ENCODE peak calls at places on chromosome 14, in five cellular contexts. C, E, N, G and H are unnamed samples.

GRCh38 chr14:55139152-55139551 is 10.1 kb downstream of the LGALS3 start:
- DNase-seq in C (no peak), E (no peak), N (no peak), G (no peak), H (no peak)

GRCh38 chr14:67644428-67644827 is 24.7 kb downstream of the ARG2 start:
- DNase-seq in C (no peak), E (peak), N (no peak), G (no peak), H (peak)

GRCh38 chr14:78902010-78902623 is 731.9 kb downstream of the NRXN3 start:
- DNase-seq in C (peak), E (peak), N (no peak), G (peak), H (peak)

GRCh38 chr14:103836976-103837725 is 10.2 kb downstream of the PPP1R13B start:
- DNase-seq in C (no peak), E (no peak), N (no peak), G (no peak), H (peak)

GRCh38 chr14:70905316-70905715 is 1.9 kb upstream of the PCNX1 start:
- DNase-seq in C (peak), E (no peak), N (no peak), G (no peak), H (peak)

GRCh38 chr14:100192250-100192671 is 32.8 kb upstream of the DEGS2 start:
- DNase-seq in C (peak), E (no peak), N (peak), G (no peak), H (no peak)

GRCh38 chr14:104526723-104527645 is 52.6 kb upstream of the C14orf180 start:
- DNase-seq in C (no peak), E (no peak), N (no peak), G (no peak), H (no peak)

GRCh38 chr14:27739657-27740156 is 1026.9 kb upstream of the FOXG1 start:
- DNase-seq in C (no peak), E (no peak), N (no peak), G (no peak), H (no peak)

GRCh38 chr14:104265918-104266642 is 127.7 kb downstream of the KIF26A start:
- DNase-seq in C (peak), E (no peak), N (peak), G (peak), H (no peak)

GRCh38 chr14:94081386-94081820 is 293 bp downstream of the IFI27L1 start:
- DNase-seq in C (no peak), E (no peak), N (no peak), G (no peak), H (no peak)

GRCh38 chr14:70186826-70187483 is 1.8 kb downstream of the SLC8A3 start:
- DNase-seq in C (peak), E (peak), N (no peak), G (peak), H (peak)

GRCh38 chr14:70378687-70379086 is 19.2 kb upstream of the COX16 start:
- DNase-seq in C (no peak), E (no peak), N (no peak), G (no peak), H (no peak)

GRCh38 chr14:104970231-104971068 is 7.7 kb downstream of the AHNAK2 start:
- DNase-seq in C (peak), E (peak), N (peak), G (peak), H (peak)

GRCh38 chr14:27040552-27040951 is 442.7 kb upstream of the NOVA1 start:
- DNase-seq in C (no peak), E (peak), N (no peak), G (no peak), H (no peak)

GRCh38 chr14:65000868-65001600 is 14.3 kb downstream of the FNTB start:
- DNase-seq in C (no peak), E (peak), N (no peak), G (no peak), H (peak)

GRCh38 chr14:102777711-102778615 is 714 bp downstream of the TRAF3 start:
- DNase-seq in C (no peak), E (peak), N (no peak), G (no peak), H (peak)

GRCh38 chr14:102772781-102773570 is 4.3 kb upstream of the TRAF3 start:
- DNase-seq in C (no peak), E (peak), N (no peak), G (peak), H (peak)

GRCh38 chr14:102775855-102776760 is 1.1 kb upstream of the TRAF3 start:
- DNase-seq in C (peak), E (peak), N (no peak), G (no peak), H (peak)

GRCh38 chr14:102776761-102777710 is at the start of gene TRAF3:
- DNase-seq in C (peak), E (peak), N (peak), G (peak), H (peak)

GRCh38 chr14:102774391-102775153 is 2.7 kb upstream of the TRAF3 start:
- DNase-seq in C (peak), E (peak), N (no peak), G (peak), H (peak)
- TF ChIP-seq CTCF in C (peak), E (peak), N (peak), G (peak), H (peak)

DNA sequence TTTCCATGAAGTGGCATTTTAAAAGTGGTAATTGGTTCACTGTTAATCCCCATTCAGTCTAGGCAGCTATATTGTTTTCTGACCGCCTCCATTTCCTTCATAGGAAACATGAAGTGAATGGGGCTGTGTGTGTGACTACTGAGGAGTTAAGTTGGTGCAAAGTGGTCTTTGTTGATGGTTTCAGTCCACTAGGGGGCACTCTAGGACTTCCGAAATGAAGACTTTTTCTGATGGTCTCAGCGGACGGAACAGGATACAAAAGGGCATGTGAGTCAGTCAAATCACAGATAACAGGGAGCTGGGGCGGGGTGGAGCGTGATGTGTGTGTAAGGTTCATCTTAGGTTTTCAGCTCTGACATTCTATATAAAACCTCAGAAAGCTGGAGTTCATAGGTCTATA is 240.1 kb upstream of the OR4E1 start:
- DNase-seq in C (peak), E (peak), N (no peak), G (peak), H (peak)
- TF ChIP-seq CTCF in C (peak), E (peak), N (no peak), G (peak), H (peak)

DNA sequence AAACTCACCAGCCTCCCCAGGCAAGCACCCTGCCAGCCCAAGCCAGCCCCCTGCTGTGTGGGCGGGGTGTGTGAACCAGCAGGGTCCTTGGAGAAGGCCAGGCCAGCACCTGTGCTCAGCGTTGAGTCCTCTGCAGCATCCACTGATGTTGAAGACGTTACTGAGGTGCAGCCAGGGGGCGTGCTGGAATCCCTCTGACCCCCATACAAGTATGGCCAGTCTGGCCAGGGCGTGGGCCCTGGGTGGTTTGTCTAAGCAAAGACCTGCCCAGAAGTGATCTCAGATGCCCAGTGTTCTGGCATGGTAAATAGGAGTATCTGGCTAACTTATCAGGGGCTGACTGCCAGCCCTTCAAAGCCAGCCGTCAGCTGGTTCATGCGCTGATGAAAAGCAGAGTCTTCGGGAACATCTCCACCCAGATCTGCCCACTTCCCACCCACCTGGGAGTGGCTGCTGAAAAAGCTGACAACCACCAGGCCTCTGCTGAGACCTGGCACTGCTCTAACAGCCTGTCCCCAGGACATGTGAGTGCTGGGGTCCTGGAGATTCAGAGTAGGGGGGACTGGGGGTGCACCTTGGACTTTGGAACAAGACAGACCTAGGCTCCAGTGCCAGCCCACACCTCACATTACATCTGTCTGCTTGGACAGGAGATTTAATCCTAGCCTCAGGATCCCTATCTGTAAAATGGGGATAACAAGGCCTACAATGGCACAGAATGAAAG is 41.1 kb downstream of the ACTN1 start:
- DNase-seq in C (peak), E (no peak), N (peak), G (no peak), H (peak)
- TF ChIP-seq CTCF in C (peak), E (peak), N (no peak), G (no peak), H (peak)

GRCh38 chr14:77181603-77182437 is at the start of gene TMEM63C:
- DNase-seq in C (peak), E (peak), N (no peak), G (peak), H (no peak)
- TF ChIP-seq CTCF in C (no peak), E (no peak), N (no peak), G (no peak), H (no peak)

DNA sequence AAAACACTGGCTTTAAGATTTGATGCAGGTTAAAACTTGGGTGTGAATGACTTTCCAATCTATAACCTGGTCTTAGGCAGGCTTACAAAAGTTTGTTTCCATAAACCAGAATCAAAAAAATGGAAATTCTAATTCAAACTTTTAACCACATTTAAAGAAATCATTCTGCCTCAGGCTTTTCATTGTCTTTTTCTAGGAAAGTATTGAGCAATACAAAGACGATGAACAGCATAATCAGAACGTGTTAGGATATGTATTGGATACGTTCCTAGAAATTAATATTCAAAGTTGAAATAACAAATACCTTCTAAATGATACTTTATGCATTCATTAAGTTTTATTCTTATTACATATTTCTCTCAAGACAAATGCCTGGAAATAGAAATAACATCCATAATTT is 172.9 kb downstream of the CEP128 start:
- DNase-seq in C (no peak), E (no peak), N (no peak), G (no peak), H (no peak)
- TF ChIP-seq CTCF in C (no peak), E (no peak), N (no peak), G (no peak), H (no peak)

DNA sequence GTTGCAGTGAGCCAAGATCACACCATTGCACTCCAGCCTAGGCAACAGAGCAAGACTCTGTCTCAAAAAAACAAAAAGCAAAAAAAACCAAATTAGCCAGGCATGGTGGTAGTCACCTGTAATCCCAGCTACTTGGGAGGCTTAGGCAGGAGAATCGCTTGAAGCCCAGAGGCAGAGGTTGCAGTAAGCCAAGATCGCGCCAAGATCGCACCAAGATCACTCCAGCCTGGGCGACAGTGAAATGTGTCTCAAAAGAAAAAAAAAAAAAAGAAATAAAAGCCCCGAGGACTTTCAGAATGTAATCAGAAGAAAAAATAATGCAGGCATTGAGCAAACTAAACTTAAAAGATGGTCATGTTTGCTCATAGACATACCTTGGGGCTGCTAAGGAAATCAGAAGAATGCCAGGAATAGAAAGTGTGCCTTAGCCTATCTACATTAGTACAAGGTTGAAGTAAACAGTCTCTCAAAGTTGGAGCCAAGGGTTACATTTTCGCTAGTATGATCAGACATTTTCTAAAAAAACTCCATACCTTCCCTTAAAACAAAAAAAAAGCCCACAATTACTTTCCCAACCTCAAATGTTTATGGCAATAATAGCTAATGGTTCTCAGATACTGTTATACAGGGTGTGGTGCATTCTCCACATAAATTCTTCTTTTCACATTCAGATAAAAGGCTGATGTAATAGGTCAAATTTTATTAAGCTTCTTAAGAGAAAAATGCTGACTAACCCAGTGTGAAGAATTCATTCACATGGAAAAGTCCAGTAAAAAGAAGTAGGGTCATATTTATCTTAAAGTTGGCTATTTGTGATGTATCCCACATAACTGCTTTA is 15.8 kb downstream of the DTD2 start:
- DNase-seq in C (no peak), E (peak), N (no peak), G (no peak), H (peak)
- TF ChIP-seq CTCF in C (no peak), E (no peak), N (no peak), G (no peak), H (no peak)